ENCODE peak calls at places on chromosomes 3 and 15, in four cellular contexts. D is omental fat pad, W is H4, T is astrocyte of the spinal cord. Y is an unnamed sample.

GRCh38 chr3:129623447-129624118 is 17.1 kb upstream of the PLXND1 start:
- DNase-seq in D (no peak), T (peak), W (no peak), Y (peak)

GRCh38 chr15:48548376-48548775 is 97.1 kb downstream of the FBN1 start:
- DNase-seq in T (no peak), D (no peak), W (no peak), Y (no peak)

GRCh38 chr3:35500641-35501353 is 138.5 kb upstream of the ARPP21 start:
- DNase-seq in D (no peak), W (no peak), T (no peak), Y (no peak)

GRCh38 chr3:71498053-71498452 is 85.5 kb downstream of the FOXP1 start:
- DNase-seq in W (no peak), T (peak), D (no peak), Y (no peak)

GRCh38 chr3:59423707-59424106 is 373.9 kb upstream of the CFAP20DC start:
- DNase-seq in T (no peak), D (no peak), W (no peak), Y (no peak)

GRCh38 chr15:66212471-66212870 is 41.1 kb downstream of the MEGF11 start:
- DNase-seq in D (no peak), T (no peak), W (no peak), Y (no peak)

GRCh38 chr3:8639585-8639984 is 5.0 kb downstream of the SSUH2 start:
- DNase-seq in T (no peak), W (no peak), D (no peak), Y (no peak)

GRCh38 chr15:95626501-95627361 is 703.8 kb upstream of the NR2F2 start:
- DNase-seq in T (peak), W (no peak), D (no peak), Y (no peak)

GRCh38 chr15:70034596-70034995 is 63.1 kb downstream of the TLE3 start:
- DNase-seq in W (no peak), T (no peak), D (no peak), Y (no peak)

GRCh38 chr3:132347095-132347494 is 29.9 kb downstream of the ACP3 start:
- DNase-seq in D (no peak), W (peak), T (peak), Y (peak)

GRCh38 chr3:195558602-195559001 is 15.5 kb upstream of the PPP1R2 start:
- DNase-seq in W (peak), T (no peak), D (no peak), Y (peak)

GRCh38 chr3:71973337-71974030 is 188.5 kb upstream of the PROK2 start:
- DNase-seq in D (no peak), W (no peak), T (no peak), Y (no peak)

GRCh38 chr3:66606126-66606525 is 105.3 kb upstream of the LRIG1 start:
- DNase-seq in D (no peak), W (no peak), T (no peak), Y (no peak)

GRCh38 chr15:31456329-31457060 is 129.9 kb downstream of the KLF13 start:
- DNase-seq in T (no peak), D (no peak), W (no peak), Y (no peak)

GRCh38 chr3:125186261-125186770 is 26.2 kb downstream of the SLC12A8 start:
- DNase-seq in W (no peak), T (peak), D (no peak), Y (no peak)

GRCh38 chr3:114418724-114419543 is 125.1 kb downstream of the TIGIT start:
- DNase-seq in D (no peak), T (peak), W (peak), Y (peak)

GRCh38 chr3:122620399-122620798 is 42.9 kb downstream of the PARP15 start:
- DNase-seq in D (no peak), W (no peak), T (no peak), Y (no peak)

GRCh38 chr15:64045774-64046346 is 425 bp downstream of the DAPK2 start:
- DNase-seq in W (no peak), T (no peak), D (no peak), Y (no peak)

GRCh38 chr15:69602095-69602494 is 149.5 kb downstream of the RPLP1 start:
- DNase-seq in W (no peak), D (no peak), T (no peak), Y (no peak)

GRCh38 chr3:105827101-105827634 is 41.6 kb downstream of the CBLB start:
- DNase-seq in D (no peak), T (no peak), W (no peak), Y (no peak)

GRCh38 chr3:14549256-14549931 is 9.3 kb upstream of the GRIP2 start:
- DNase-seq in T (no peak), W (peak), D (no peak), Y (no peak)

GRCh38 chr3:184822654-184823053 is 10.7 kb downstream of the VPS8 start:
- DNase-seq in D (no peak), T (no peak), W (no peak), Y (no peak)

GRCh38 chr3:50575372-50575771 is 6.0 kb downstream of the HEMK1 start:
- DNase-seq in D (no peak), T (no peak), W (no peak), Y (no peak)

GRCh38 chr3:3817870-3818269 is 18.6 kb downstream of the LRRN1 start:
- DNase-seq in W (no peak), T (no peak), D (no peak), Y (no peak)

GRCh38 chr3:15064299-15064834 is 748 bp downstream of the MRPS25 start:
- DNase-seq in T (peak), D (no peak), W (no peak), Y (peak)